ENCODE peak calls at places on chromosomes 12 and 14, in eight cellular contexts. J is effector memory CD8-positive, alpha-beta T cell; F is activated naive CD4-positive, alpha-beta T cell treated with Interleukin-2 at 50 U/mL for 16 hours; O is tibial nerve; D is GM03348; C is epithelial cell of prostate; Q is HFF-Myc; B is GM04503. G is an unnamed sample.
A peak's percentile ranks its signal among the peaks of the same experiment; 100 is the strongest.

GRCh38 chr12:85155791-85156190 is 119.6 kb downstream of the LRRIQ1 start:
- DNase-seq in J (no peak), F (no peak), O (no peak), D (no peak), C (no peak), Q (no peak), B (no peak), G (no peak)

GRCh38 chr14:99249389-99249788 is 22.6 kb downstream of the BCL11B start:
- DNase-seq in J (no peak), F (no peak), O (no peak), D (no peak), C (peak; percentile 34), Q (no peak), B (no peak), G (no peak)

GRCh38 chr14:94173885-94174621 is at the start of gene PPP4R4:
- DNase-seq in J (peak; percentile 80), F (peak; percentile 86), O (peak; percentile 38), D (peak; percentile 97), C (no peak), Q (peak; percentile 24), B (no peak), G (peak; percentile 94)

GRCh38 chr12:54136844-54137580 is 51.8 kb downstream of the SMUG1 start:
- DNase-seq in J (no peak), F (no peak), O (no peak), D (peak; percentile 63), C (no peak), Q (peak; percentile 74), B (no peak), G (no peak)

GRCh38 chr12:50537538-50537919 is 32.7 kb downstream of the DIP2B start:
- DNase-seq in J (no peak), F (peak; percentile 30), O (no peak), D (peak; percentile 56), C (peak; percentile 74), Q (no peak), B (no peak), G (no peak)

GRCh38 chr14:26707234-26707633 is 109.4 kb upstream of the NOVA1 start:
- DNase-seq in J (no peak), F (no peak), O (no peak), D (no peak), C (no peak), Q (no peak), B (no peak), G (no peak)

GRCh38 chr12:95118788-95119179 is 45.4 kb upstream of the NR2C1 start:
- DNase-seq in J (no peak), F (no peak), O (no peak), D (no peak), C (no peak), Q (no peak), B (no peak), G (no peak)

GRCh38 chr14:74572829-74573360 is 39.1 kb downstream of the LTBP2 start:
- DNase-seq in J (no peak), F (no peak), O (no peak), D (no peak), C (no peak), Q (no peak), B (no peak), G (no peak)

GRCh38 chr14:99181246-99181645 is 90.8 kb downstream of the BCL11B start:
- DNase-seq in J (no peak), F (no peak), O (no peak), D (no peak), C (no peak), Q (no peak), B (no peak), G (no peak)

GRCh38 chr14:58239259-58240210 is 5.1 kb upstream of the PSMA3 start:
- DNase-seq in J (peak; percentile 84), F (peak; percentile 78), O (peak; percentile 48), D (peak; percentile 39), C (no peak), Q (no peak), B (no peak), G (peak; percentile 87)

GRCh38 chr14:21498540-21499526 is 12.3 kb downstream of the METTL3 start:
- DNase-seq in J (peak; percentile 23), F (no peak), O (no peak), D (peak; percentile 47), C (no peak), Q (peak; percentile 32), B (no peak), G (no peak)

GRCh38 chr12:52126605-52127578 is 47.4 kb downstream of the SMIM41 start:
- DNase-seq in J (no peak), F (no peak), O (no peak), D (no peak), C (no peak), Q (no peak), B (no peak), G (peak; percentile 80)

GRCh38 chr14:87041290-87042020 is 951.5 kb downstream of the GALC start:
- DNase-seq in J (no peak), F (no peak), O (no peak), D (no peak), C (no peak), Q (no peak), B (no peak), G (no peak)

GRCh38 chr12:119715268-119715620 is 47.3 kb downstream of the PRKAB1 start:
- DNase-seq in J (no peak), F (no peak), O (no peak), D (no peak), C (peak; percentile 31), Q (no peak), B (no peak), G (no peak)